ENCODE peak calls at places on chromosomes 1 and 21, in ten cellular contexts. One of them, this sample, is unnamed.

GRCh38 chr1:11985851-11986250 is 5.6 kb downstream of the MFN2 start:
- DNase-seq in CD4-positive, alpha-beta T cell: no peak
- DNase-seq in endothelial cell: no peak
- DNase-seq in GM23338: no peak
- DNase-seq in tibial nerve: no peak
- DNase-seq in choroid plexus epithelial cell: peak
- DNase-seq in GM10248: no peak
- DNase-seq in spleen: no peak
- DNase-seq in AG09319: no peak
- DNase-seq in PC-3: no peak
- DNase-seq in this sample: no peak

GRCh38 chr1:41454406-41454805 is 30.1 kb downstream of the EDN2 start:
- DNase-seq in CD4-positive, alpha-beta T cell: no peak
- DNase-seq in endothelial cell: no peak
- DNase-seq in tibial nerve: no peak
- DNase-seq in AG09319: no peak
- DNase-seq in GM10248: no peak
- DNase-seq in PC-3: no peak
- DNase-seq in spleen: no peak
- DNase-seq in choroid plexus epithelial cell: no peak
- DNase-seq in GM23338: no peak
- DNase-seq in this sample: no peak

GRCh38 chr1:181541947-181542346 is 58.6 kb downstream of the CACNA1E start:
- DNase-seq in GM10248: no peak
- DNase-seq in AG09319: no peak
- DNase-seq in spleen: no peak
- DNase-seq in PC-3: no peak
- DNase-seq in tibial nerve: no peak
- DNase-seq in endothelial cell: no peak
- DNase-seq in CD4-positive, alpha-beta T cell: no peak
- DNase-seq in choroid plexus epithelial cell: no peak
- DNase-seq in GM23338: no peak
- DNase-seq in this sample: no peak

GRCh38 chr1:193335797-193336428 is 149.5 kb upstream of the B3GALT2 start:
- DNase-seq in choroid plexus epithelial cell: peak
- DNase-seq in spleen: no peak
- DNase-seq in endothelial cell: no peak
- DNase-seq in GM10248: no peak
- DNase-seq in tibial nerve: no peak
- DNase-seq in GM23338: peak
- DNase-seq in AG09319: peak
- DNase-seq in CD4-positive, alpha-beta T cell: no peak
- DNase-seq in PC-3: no peak
- DNase-seq in this sample: no peak

GRCh38 chr1:104878203-104878911 is 1128.7 kb downstream of the AMY1C start:
- DNase-seq in endothelial cell: peak
- DNase-seq in spleen: peak
- DNase-seq in PC-3: no peak
- DNase-seq in tibial nerve: no peak
- DNase-seq in GM23338: peak
- DNase-seq in GM10248: no peak
- DNase-seq in choroid plexus epithelial cell: peak
- DNase-seq in CD4-positive, alpha-beta T cell: no peak
- DNase-seq in AG09319: no peak
- DNase-seq in this sample: no peak

GRCh38 chr1:225655509-225656258 is 2.8 kb upstream of the ENAH start:
- DNase-seq in CD4-positive, alpha-beta T cell: no peak
- DNase-seq in tibial nerve: peak
- DNase-seq in spleen: no peak
- DNase-seq in PC-3: peak
- DNase-seq in GM10248: no peak
- DNase-seq in choroid plexus epithelial cell: peak
- DNase-seq in GM23338: peak
- DNase-seq in endothelial cell: no peak
- DNase-seq in AG09319: peak
- DNase-seq in this sample: peak

GRCh38 chr1:53957231-53957818 is 11.2 kb downstream of the LRRC42 start:
- DNase-seq in tibial nerve: no peak
- DNase-seq in PC-3: peak
- DNase-seq in GM10248: no peak
- DNase-seq in choroid plexus epithelial cell: peak
- DNase-seq in spleen: no peak
- DNase-seq in endothelial cell: no peak
- DNase-seq in AG09319: no peak
- DNase-seq in CD4-positive, alpha-beta T cell: no peak
- DNase-seq in GM23338: peak
- DNase-seq in this sample: no peak

GRCh38 chr1:200029035-200029623 is 1.6 kb downstream of the NR5A2 start:
- DNase-seq in tibial nerve: no peak
- DNase-seq in choroid plexus epithelial cell: no peak
- DNase-seq in PC-3: peak
- DNase-seq in endothelial cell: peak
- DNase-seq in AG09319: no peak
- DNase-seq in GM23338: peak
- DNase-seq in GM10248: peak
- DNase-seq in CD4-positive, alpha-beta T cell: no peak
- DNase-seq in spleen: peak
- DNase-seq in this sample: no peak

GRCh38 chr1:226766565-226766964 is 27.5 kb upstream of the ITPKB start:
- DNase-seq in AG09319: no peak
- DNase-seq in spleen: no peak
- DNase-seq in tibial nerve: no peak
- DNase-seq in endothelial cell: no peak
- DNase-seq in PC-3: no peak
- DNase-seq in GM10248: no peak
- DNase-seq in GM23338: no peak
- DNase-seq in CD4-positive, alpha-beta T cell: no peak
- DNase-seq in choroid plexus epithelial cell: no peak
- DNase-seq in this sample: no peak

GRCh38 chr1:29679828-29680558 is 443.7 kb downstream of the PTPRU start:
- DNase-seq in choroid plexus epithelial cell: no peak
- DNase-seq in tibial nerve: peak
- DNase-seq in endothelial cell: no peak
- DNase-seq in AG09319: no peak
- DNase-seq in CD4-positive, alpha-beta T cell: no peak
- DNase-seq in GM23338: no peak
- DNase-seq in GM10248: no peak
- DNase-seq in PC-3: no peak
- DNase-seq in spleen: no peak
- DNase-seq in this sample: no peak

GRCh38 chr21:36330904-36331303 is 10.9 kb downstream of the MORC3 start:
- DNase-seq in choroid plexus epithelial cell: peak
- DNase-seq in GM10248: peak
- DNase-seq in endothelial cell: peak
- DNase-seq in PC-3: peak
- DNase-seq in CD4-positive, alpha-beta T cell: peak
- DNase-seq in AG09319: no peak
- DNase-seq in spleen: no peak
- DNase-seq in GM23338: peak
- DNase-seq in tibial nerve: peak
- DNase-seq in this sample: peak

GRCh38 chr1:25343872-25344271 is 5.7 kb downstream of the TMEM50A start:
- DNase-seq in GM10248: no peak
- DNase-seq in endothelial cell: no peak
- DNase-seq in CD4-positive, alpha-beta T cell: no peak
- DNase-seq in GM23338: no peak
- DNase-seq in choroid plexus epithelial cell: peak
- DNase-seq in spleen: no peak
- DNase-seq in PC-3: peak
- DNase-seq in AG09319: peak
- DNase-seq in tibial nerve: no peak
- DNase-seq in this sample: no peak

DNA sequence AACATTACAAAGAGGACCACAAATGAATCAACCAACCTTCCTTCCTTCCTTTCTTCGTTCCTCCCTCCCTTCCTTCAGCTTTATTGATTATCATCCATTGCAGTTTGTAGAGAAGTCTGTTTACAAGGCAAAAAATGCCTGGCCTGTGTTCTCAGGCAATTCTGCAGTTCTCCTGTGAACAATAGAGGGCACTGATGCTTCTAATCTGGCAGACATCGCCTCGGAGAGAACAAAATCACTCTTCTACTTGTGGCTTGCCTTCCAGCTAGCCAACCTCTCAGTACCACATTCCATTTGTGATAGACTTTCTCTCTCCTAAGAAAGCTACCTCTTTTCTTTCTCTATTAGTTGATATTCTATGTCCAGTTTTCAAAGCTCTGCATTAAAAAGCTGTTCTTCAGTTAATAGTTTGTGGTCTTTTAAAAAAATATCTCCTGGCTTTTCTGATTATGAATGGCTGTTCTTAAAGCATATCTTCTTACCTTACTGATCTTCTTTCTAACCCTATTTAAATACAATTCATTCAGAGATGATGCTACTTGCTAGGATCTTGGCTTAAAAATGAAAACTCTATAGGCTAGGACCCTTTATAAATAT is 26.9 kb upstream of the ESRRG start:
- DNase-seq in PC-3: peak
- DNase-seq in endothelial cell: peak
- DNase-seq in choroid plexus epithelial cell: peak
- DNase-seq in GM23338: peak
- DNase-seq in CD4-positive, alpha-beta T cell: no peak
- DNase-seq in tibial nerve: peak
- DNase-seq in AG09319: peak
- DNase-seq in GM10248: no peak
- DNase-seq in spleen: no peak
- DNase-seq in this sample: no peak
- TF ChIP-seq CTCF in PC-3: peak
- TF ChIP-seq CTCF in endothelial cell: peak
- TF ChIP-seq CTCF in choroid plexus epithelial cell: peak
- TF ChIP-seq CTCF in GM23338: peak
- TF ChIP-seq CTCF in CD4-positive, alpha-beta T cell: no peak
- TF ChIP-seq CTCF in tibial nerve: peak
- TF ChIP-seq CTCF in AG09319: peak
- TF ChIP-seq CTCF in GM10248: peak
- TF ChIP-seq CTCF in spleen: no peak
- TF ChIP-seq CTCF in this sample: no peak

GRCh38 chr1:106620521-106620954 is 435.9 kb upstream of the PRMT6 start:
- DNase-seq in choroid plexus epithelial cell: peak
- DNase-seq in spleen: peak
- DNase-seq in GM23338: no peak
- DNase-seq in PC-3: peak
- DNase-seq in endothelial cell: no peak
- DNase-seq in CD4-positive, alpha-beta T cell: no peak
- DNase-seq in AG09319: peak
- DNase-seq in GM10248: no peak
- DNase-seq in tibial nerve: no peak
- DNase-seq in this sample: no peak
- TF ChIP-seq CTCF in choroid plexus epithelial cell: no peak
- TF ChIP-seq CTCF in spleen: no peak
- TF ChIP-seq CTCF in GM23338: no peak
- TF ChIP-seq CTCF in PC-3: peak
- TF ChIP-seq CTCF in endothelial cell: no peak
- TF ChIP-seq CTCF in CD4-positive, alpha-beta T cell: no peak
- TF ChIP-seq CTCF in AG09319: peak
- TF ChIP-seq CTCF in GM10248: no peak
- TF ChIP-seq CTCF in tibial nerve: no peak
- TF ChIP-seq CTCF in this sample: no peak

GRCh38 chr21:46057710-46058241 is 40.1 kb upstream of the COL6A2 start:
- DNase-seq in CD4-positive, alpha-beta T cell: no peak
- DNase-seq in PC-3: no peak
- DNase-seq in endothelial cell: no peak
- DNase-seq in spleen: no peak
- DNase-seq in tibial nerve: no peak
- DNase-seq in GM10248: no peak
- DNase-seq in choroid plexus epithelial cell: no peak
- DNase-seq in GM23338: no peak
- DNase-seq in AG09319: no peak
- DNase-seq in this sample: no peak
- TF ChIP-seq CTCF in CD4-positive, alpha-beta T cell: no peak
- TF ChIP-seq CTCF in PC-3: no peak
- TF ChIP-seq CTCF in endothelial cell: no peak
- TF ChIP-seq CTCF in spleen: no peak
- TF ChIP-seq CTCF in tibial nerve: no peak
- TF ChIP-seq CTCF in GM10248: no peak
- TF ChIP-seq CTCF in choroid plexus epithelial cell: no peak
- TF ChIP-seq CTCF in GM23338: no peak
- TF ChIP-seq CTCF in AG09319: no peak
- TF ChIP-seq CTCF in this sample: no peak

GRCh38 chr21:34344058-34344425 is 19.8 kb upstream of the KCNE2 start:
- DNase-seq in tibial nerve: no peak
- DNase-seq in AG09319: no peak
- DNase-seq in GM10248: no peak
- DNase-seq in choroid plexus epithelial cell: no peak
- DNase-seq in spleen: no peak
- DNase-seq in GM23338: no peak
- DNase-seq in CD4-positive, alpha-beta T cell: no peak
- DNase-seq in PC-3: no peak
- DNase-seq in endothelial cell: no peak
- DNase-seq in this sample: no peak

GRCh38 chr21:34344584-34344983 is 19.2 kb upstream of the KCNE2 start:
- DNase-seq in endothelial cell: no peak
- DNase-seq in AG09319: no peak
- DNase-seq in GM10248: no peak
- DNase-seq in tibial nerve: no peak
- DNase-seq in choroid plexus epithelial cell: peak
- DNase-seq in spleen: no peak
- DNase-seq in GM23338: no peak
- DNase-seq in CD4-positive, alpha-beta T cell: no peak
- DNase-seq in PC-3: no peak
- DNase-seq in this sample: no peak

GRCh38 chr21:34345091-34345871 is 18.5 kb upstream of the KCNE2 start:
- DNase-seq in tibial nerve: no peak
- DNase-seq in endothelial cell: no peak
- DNase-seq in PC-3: no peak
- DNase-seq in GM23338: no peak
- DNase-seq in spleen: no peak
- DNase-seq in CD4-positive, alpha-beta T cell: no peak
- DNase-seq in AG09319: no peak
- DNase-seq in choroid plexus epithelial cell: peak
- DNase-seq in GM10248: no peak
- DNase-seq in this sample: no peak

GRCh38 chr21:34342476-34342875 is 21.3 kb upstream of the KCNE2 start:
- DNase-seq in tibial nerve: no peak
- DNase-seq in endothelial cell: no peak
- DNase-seq in CD4-positive, alpha-beta T cell: no peak
- DNase-seq in choroid plexus epithelial cell: no peak
- DNase-seq in spleen: no peak
- DNase-seq in GM10248: no peak
- DNase-seq in AG09319: no peak
- DNase-seq in GM23338: no peak
- DNase-seq in PC-3: no peak
- DNase-seq in this sample: no peak

DNA sequence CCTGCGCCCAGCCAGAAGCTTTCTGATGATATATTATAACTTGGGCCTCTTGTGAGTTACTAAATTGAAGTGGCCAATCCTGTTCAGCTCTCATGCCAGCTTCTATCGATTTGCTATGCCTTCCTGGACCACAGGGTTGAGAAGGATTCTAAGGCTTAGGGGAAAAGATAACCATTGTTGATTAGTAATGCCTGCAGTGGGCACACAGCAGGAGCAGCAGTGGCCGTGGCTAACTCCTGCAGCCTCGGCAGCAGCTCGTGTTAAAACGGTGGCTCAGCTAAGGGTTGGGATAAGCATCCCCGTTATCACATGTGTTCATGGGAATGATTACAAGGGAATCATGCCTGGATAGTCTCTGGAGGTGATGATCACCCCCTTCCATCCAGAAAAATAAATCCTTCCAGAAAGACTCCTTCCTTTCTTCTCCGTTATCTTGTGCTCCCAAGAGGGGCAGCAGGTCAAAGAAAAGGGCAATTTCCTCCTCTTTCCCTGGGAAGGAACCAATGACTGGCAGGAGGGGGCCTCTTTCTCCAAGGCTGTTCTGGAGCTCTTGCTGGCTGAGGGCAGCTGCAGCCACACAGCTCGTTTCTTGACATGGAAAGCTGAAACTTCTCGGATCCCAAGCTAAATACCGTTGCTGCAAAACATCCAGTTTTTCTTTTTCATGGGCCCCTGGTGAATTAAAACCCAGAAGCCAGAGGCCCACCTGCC is 20.3 kb upstream of the KCNE2 start:
- DNase-seq in AG09319: no peak
- DNase-seq in GM10248: no peak
- DNase-seq in PC-3: no peak
- DNase-seq in GM23338: no peak
- DNase-seq in choroid plexus epithelial cell: no peak
- DNase-seq in CD4-positive, alpha-beta T cell: no peak
- DNase-seq in tibial nerve: no peak
- DNase-seq in endothelial cell: no peak
- DNase-seq in spleen: no peak
- DNase-seq in this sample: no peak
- TF ChIP-seq CTCF in AG09319: no peak
- TF ChIP-seq CTCF in GM10248: no peak
- TF ChIP-seq CTCF in PC-3: no peak
- TF ChIP-seq CTCF in GM23338: no peak
- TF ChIP-seq CTCF in choroid plexus epithelial cell: no peak
- TF ChIP-seq CTCF in CD4-positive, alpha-beta T cell: no peak
- TF ChIP-seq CTCF in tibial nerve: no peak
- TF ChIP-seq CTCF in endothelial cell: no peak
- TF ChIP-seq CTCF in spleen: no peak
- TF ChIP-seq CTCF in this sample: no peak

This sample was measured in activated CD8-positive, alpha-beta T cell treated with anti-CD3 and anti-CD28 coated beads for 36 hours.